ENCODE peak calls at places on chromosomes 3 and 15, in ten cellular contexts. Z is Panc1; J is left ventricle myocardium inferior; K is H9; C is pancreas; Q is lower lobe of right lung; G is hepatocyte; T is lung; O is CD8-positive, alpha-beta T cell; Y is spleen. B is an unnamed sample.

GRCh38 chr3:105233056-105233455 is 133.7 kb upstream of the ALCAM start:
- DNase-seq in Z (no peak), J (no peak), K (no peak), C (no peak), Q (no peak), G (no peak), T (no peak), O (no peak), Y (no peak), B (no peak)

GRCh38 chr3:76442374-76442915 is 597.5 kb upstream of the ROBO2 start:
- DNase-seq in Z (no peak), J (no peak), K (no peak), C (no peak), Q (no peak), G (no peak), T (no peak), O (no peak), Y (no peak), B (no peak)

GRCh38 chr3:35071768-35072167 is 567.6 kb upstream of the ARPP21 start:
- DNase-seq in Z (no peak), J (no peak), K (no peak), C (no peak), Q (no peak), G (no peak), T (no peak), O (no peak), Y (no peak), B (no peak)

GRCh38 chr15:100042558-100042957 is 299.2 kb downstream of the ADAMTS17 start:
- DNase-seq in Z (peak; percentile 12), J (no peak), K (no peak), C (no peak), Q (no peak), G (no peak), T (no peak), O (no peak), Y (no peak), B (no peak)

GRCh38 chr3:16299746-16300145 is 34.7 kb downstream of the OXNAD1 start:
- DNase-seq in Z (no peak), J (no peak), K (no peak), C (no peak), Q (no peak), G (no peak), T (no peak), O (no peak), Y (no peak), B (no peak)

GRCh38 chr3:47634996-47635395 is 56.3 kb upstream of the CSPG5 start:
- DNase-seq in Z (no peak), J (no peak), K (no peak), C (no peak), Q (no peak), G (no peak), T (no peak), O (no peak), Y (no peak), B (no peak)

GRCh38 chr3:121508384-121508783 is 37.4 kb downstream of the POLQ start:
- DNase-seq in Z (no peak), J (no peak), K (no peak), C (no peak), Q (no peak), G (peak; percentile 16), T (no peak), O (no peak), Y (no peak), B (no peak)

GRCh38 chr3:11552289-11553264 is 91.1 kb downstream of the VGLL4 start:
- DNase-seq in Z (no peak), J (peak; percentile 13), K (no peak), C (peak; percentile 50), Q (peak; percentile 41), G (no peak), T (no peak), O (no peak), Y (peak; percentile 61), B (no peak)

GRCh38 chr15:76799760-76800159 is 105.4 kb downstream of the SCAPER start:
- DNase-seq in Z (no peak), J (no peak), K (no peak), C (no peak), Q (no peak), G (no peak), T (no peak), O (no peak), Y (no peak), B (no peak)

GRCh38 chr3:46397111-46397510 is 9.8 kb downstream of the CCR5AS start:
- DNase-seq in Z (no peak), J (no peak), K (no peak), C (no peak), Q (no peak), G (no peak), T (no peak), O (no peak), Y (no peak), B (no peak)

GRCh38 chr15:79170256-79170664 is 79.7 kb upstream of the RASGRF1 start:
- DNase-seq in Z (no peak), J (peak; percentile 25), K (no peak), C (no peak), Q (no peak), G (peak; percentile 51), T (no peak), O (no peak), Y (no peak), B (peak; percentile 35)

GRCh38 chr3:47028146-47028545 is 48.7 kb downstream of the NBEAL2 start:
- DNase-seq in Z (no peak), J (no peak), K (no peak), C (no peak), Q (no peak), G (no peak), T (no peak), O (no peak), Y (no peak), B (no peak)

GRCh38 chr15:72934006-72934405 is 118.3 kb upstream of the NEO1 start:
- DNase-seq in Z (no peak), J (no peak), K (no peak), C (no peak), Q (no peak), G (no peak), T (no peak), O (no peak), Y (no peak), B (no peak)

GRCh38 chr15:98025237-98025636 is 64.7 kb downstream of the ARRDC4 start:
- DNase-seq in Z (no peak), J (no peak), K (no peak), C (no peak), Q (no peak), G (no peak), T (no peak), O (no peak), Y (no peak), B (no peak)

GRCh38 chr3:123733341-123733740 is 148.5 kb upstream of the HACD2 start:
- DNase-seq in Z (no peak), J (no peak), K (no peak), C (no peak), Q (no peak), G (no peak), T (no peak), O (no peak), Y (no peak), B (no peak)

GRCh38 chr3:70138606-70139005 is 139.1 kb downstream of the SAMMSON start:
- DNase-seq in Z (no peak), J (no peak), K (no peak), C (no peak), Q (no peak), G (no peak), T (no peak), O (no peak), Y (no peak), B (no peak)

GRCh38 chr15:91941871-91942270 is 88.4 kb downstream of the SLCO3A1 start:
- DNase-seq in Z (no peak), J (no peak), K (no peak), C (no peak), Q (no peak), G (no peak), T (no peak), O (no peak), Y (no peak), B (no peak)
- H3K4me1 ChIP-seq in Z (peaks cover 25% of the 10 kb centered on the region), J (peaks cover 96% of the 10 kb centered on the region), K (no peaks in the 10 kb centered on the region), C (no peaks in the 10 kb centered on the region), Q (peaks cover 88% of the 10 kb centered on the region), G (peaks cover 16% of the 10 kb centered on the region), T (peaks cover 21% of the 10 kb centered on the region), O (no peaks in the 10 kb centered on the region), Y (peaks cover 29% of the 10 kb centered on the region), B (peaks cover 97% of the 10 kb centered on the region)

DNA sequence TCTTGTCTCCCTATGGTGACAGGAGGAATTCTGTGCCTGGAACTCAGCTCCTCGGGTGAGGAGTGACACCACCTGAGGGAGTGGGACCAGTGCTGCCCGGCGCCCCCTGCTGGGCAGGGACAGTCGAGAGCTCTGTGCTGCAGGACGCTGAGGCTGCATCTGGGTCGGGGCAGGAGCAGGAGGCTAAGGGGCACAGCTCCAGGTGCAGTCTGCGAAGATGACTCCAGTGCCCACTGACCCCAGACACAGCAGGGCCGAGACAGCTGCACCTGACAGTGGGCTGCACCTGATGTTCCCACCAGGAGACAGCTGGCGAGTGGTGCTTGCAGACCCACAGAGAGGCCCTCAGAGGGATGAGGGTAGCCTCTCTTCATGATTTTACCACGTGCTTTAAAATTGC is 152.9 kb downstream of the ATP10A start:
- DNase-seq in Z (no peak), J (peak; percentile 53), K (peak; percentile 83), C (peak; percentile 84), Q (peak; percentile 69), G (peak; percentile 80), T (peak; percentile 54), O (peak; percentile 44), Y (peak; percentile 80), B (peak; percentile 61)
- TF ChIP-seq CTCF in Z (peak; percentile 89), J (peak; percentile 80), K (peak; percentile 83), C (peak; percentile 45), Q (peak; percentile 72), G (peak; percentile 62), T (peak; percentile 30), O (peak; percentile 52), Y (peak; percentile 65), B (peak; percentile 73)

GRCh38 chr15:90562669-90563068 is 32.9 kb downstream of the CRTC3 start:
- DNase-seq in Z (no peak), J (no peak), K (no peak), C (no peak), Q (no peak), G (no peak), T (no peak), O (no peak), Y (no peak), B (no peak)
- H3K4me1 ChIP-seq in Z (no peaks in the 10 kb centered on the region), J (peaks cover 97% of the 10 kb centered on the region), K (no peaks in the 10 kb centered on the region), C (peaks cover 3% of the 10 kb centered on the region), Q (peaks cover 84% of the 10 kb centered on the region), G (peaks cover 45% of the 10 kb centered on the region), T (peaks cover 46% of the 10 kb centered on the region), O (peaks cover 88% of the 10 kb centered on the region), Y (peaks cover 24% of the 10 kb centered on the region), B (peaks cover 82% of the 10 kb centered on the region)

GRCh38 chr15:92305342-92305741 is 88.3 kb upstream of the ST8SIA2 start:
- DNase-seq in Z (no peak), J (no peak), K (no peak), C (no peak), Q (no peak), G (no peak), T (no peak), O (no peak), Y (no peak), B (no peak)

GRCh38 chr15:92304239-92304975 is 89.3 kb upstream of the ST8SIA2 start:
- DNase-seq in Z (no peak), J (no peak), K (no peak), C (no peak), Q (no peak), G (no peak), T (no peak), O (no peak), Y (no peak), B (no peak)

DNA sequence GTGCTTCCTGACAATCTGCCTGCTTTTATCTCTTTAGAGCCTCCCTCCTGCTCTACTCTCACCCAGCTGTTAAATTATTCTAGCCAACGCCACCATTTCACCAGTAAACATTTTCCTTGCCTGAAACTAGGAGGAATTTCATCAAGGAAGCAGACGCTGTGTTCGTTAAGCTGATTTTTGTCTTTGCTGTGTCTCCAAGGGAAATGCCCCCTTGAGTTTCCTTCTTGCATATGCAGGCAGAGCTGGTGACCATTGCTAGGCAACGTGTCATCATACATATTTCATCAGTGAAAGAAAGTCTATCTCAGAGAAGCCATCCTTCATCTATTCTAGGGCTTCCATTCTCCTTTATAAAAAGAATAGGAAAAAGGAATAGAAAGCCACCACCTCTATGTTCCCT is 87.0 kb upstream of the ST8SIA2 start:
- DNase-seq in Z (no peak), J (no peak), K (peak; percentile 64), C (no peak), Q (no peak), G (peak; percentile 48), T (no peak), O (no peak), Y (no peak), B (no peak)
- TF ChIP-seq CTCF in Z (peak; percentile 25), J (peak; percentile 49), K (peak; percentile 62), C (no peak), Q (no peak), G (peak; percentile 26), T (no peak), O (no peak), Y (no peak), B (no peak)